ENCODE peak calls at places on chromosomes 3 and 15, in six cellular contexts. W, U, T, Z, K and I are unnamed samples.
A peak's percentile ranks its signal among the peaks of the same experiment; 100 is the strongest.

GRCh38 chr15:87365221-87365620 is 891.3 kb downstream of the NTRK3 start:
- DNase-seq in T (no peak), Z (no peak), K (peak; percentile 69), W (no peak), U (no peak), I (no peak)

GRCh38 chr3:148829926-148830325 is 2.3 kb downstream of the CPB1 start:
- DNase-seq in W (no peak), K (no peak), Z (no peak), U (no peak), T (no peak), I (no peak)

GRCh38 chr15:61441901-61442300 is 212.8 kb upstream of the RORA start:
- DNase-seq in U (no peak), T (no peak), Z (no peak), K (no peak), W (no peak), I (no peak)

GRCh38 chr15:90482124-90483011 is 47.4 kb upstream of the CRTC3 start:
- DNase-seq in W (peak; percentile 63), K (peak; percentile 66), U (peak; percentile 83), Z (no peak), T (peak; percentile 34), I (peak; percentile 39)

GRCh38 chr3:128782282-128783146 is 56.5 kb downstream of the RAB7A start:
- DNase-seq in T (no peak), U (no peak), K (no peak), W (no peak), Z (no peak), I (no peak)

GRCh38 chr3:172659246-172660002 is 51.4 kb downstream of the NCEH1 start:
- DNase-seq in K (no peak), U (no peak), T (peak; percentile 54), W (peak; percentile 19), Z (no peak), I (no peak)

GRCh38 chr3:169147246-169148008 is 516.1 kb downstream of the MECOM start:
- DNase-seq in K (peak; percentile 61), T (no peak), Z (peak; percentile 68), W (peak; percentile 76), U (peak; percentile 92), I (peak; percentile 50)

GRCh38 chr3:30293621-30294240 is 312.7 kb upstream of the TGFBR2 start:
- DNase-seq in K (no peak), T (no peak), U (no peak), Z (no peak), W (no peak), I (no peak)

GRCh38 chr15:52481915-52482314 is 46.8 kb downstream of the MYO5A start:
- DNase-seq in W (no peak), T (peak; percentile 13), K (peak; percentile 84), Z (no peak), U (no peak), I (no peak)

GRCh38 chr3:58062469-58062868 is 54.2 kb downstream of the FLNB start:
- DNase-seq in U (no peak), W (no peak), K (no peak), T (no peak), Z (no peak), I (no peak)

GRCh38 chr3:34108976-34109375 is 310.5 kb downstream of the PDCD6IP start:
- DNase-seq in Z (no peak), T (no peak), K (no peak), U (no peak), W (no peak), I (no peak)

GRCh38 chr3:127820221-127820870 is 2.0 kb downstream of the MGLL start:
- DNase-seq in U (peak; percentile 50), T (no peak), W (peak; percentile 90), Z (peak; percentile 80), K (peak; percentile 46), I (no peak)

GRCh38 chr3:43531835-43532234 is 90.0 kb downstream of the ANO10 start:
- DNase-seq in Z (no peak), W (no peak), T (no peak), K (peak; percentile 78), U (no peak), I (no peak)

GRCh38 chr3:190443257-190443656 is 6.4 kb downstream of the TMEM207 start:
- DNase-seq in K (peak; percentile 44), Z (no peak), U (no peak), T (no peak), W (peak; percentile 48), I (no peak)

GRCh38 chr3:129749692-129750091 is 143.2 kb upstream of the PLXND1 start:
- DNase-seq in U (no peak), W (no peak), Z (no peak), K (no peak), T (no peak), I (no peak)

GRCh38 chr3:187101184-187102072 is 37.9 kb downstream of the RPL39L start:
- DNase-seq in K (peak; percentile 71), W (peak; percentile 72), T (no peak), U (no peak), Z (peak; percentile 72), I (no peak)

GRCh38 chr15:81023483-81024264 is 23.0 kb downstream of the TLNRD1 start:
- DNase-seq in T (no peak), U (peak; percentile 53), Z (peak; percentile 82), K (peak; percentile 66), W (no peak), I (no peak)

GRCh38 chr3:126704494-126705214 is 614 bp downstream of the CHCHD6 start:
- DNase-seq in U (peak; percentile 72), W (no peak), T (no peak), K (no peak), Z (no peak), I (no peak)

GRCh38 chr3:126030455-126030854 is 53.5 kb downstream of the SLC41A3 start:
- DNase-seq in U (no peak), T (no peak), W (no peak), K (no peak), Z (no peak), I (no peak)

GRCh38 chr15:72231847-72232461 is 964 bp upstream of the PKM start:
- DNase-seq in Z (no peak), W (peak; percentile 61), U (peak; percentile 63), K (peak; percentile 82), T (no peak), I (no peak)

GRCh38 chr15:55993111-55993803 is at the start of gene NEDD4:
- DNase-seq in U (peak; percentile 92), W (peak; percentile 93), K (peak; percentile 86), T (peak; percentile 47), Z (peak; percentile 93), I (peak; percentile 79)

GRCh38 chr15:65305144-65305758 is 774 bp downstream of the RNU5B-1 start:
- DNase-seq in T (no peak), U (no peak), W (peak; percentile 14), K (no peak), Z (no peak), I (no peak)

GRCh38 chr3:42129014-42129953 is 38.1 kb downstream of the TRAK1 start:
- DNase-seq in K (peak; percentile 30), U (no peak), Z (no peak), W (peak; percentile 84), T (peak; percentile 37), I (no peak)

DNA sequence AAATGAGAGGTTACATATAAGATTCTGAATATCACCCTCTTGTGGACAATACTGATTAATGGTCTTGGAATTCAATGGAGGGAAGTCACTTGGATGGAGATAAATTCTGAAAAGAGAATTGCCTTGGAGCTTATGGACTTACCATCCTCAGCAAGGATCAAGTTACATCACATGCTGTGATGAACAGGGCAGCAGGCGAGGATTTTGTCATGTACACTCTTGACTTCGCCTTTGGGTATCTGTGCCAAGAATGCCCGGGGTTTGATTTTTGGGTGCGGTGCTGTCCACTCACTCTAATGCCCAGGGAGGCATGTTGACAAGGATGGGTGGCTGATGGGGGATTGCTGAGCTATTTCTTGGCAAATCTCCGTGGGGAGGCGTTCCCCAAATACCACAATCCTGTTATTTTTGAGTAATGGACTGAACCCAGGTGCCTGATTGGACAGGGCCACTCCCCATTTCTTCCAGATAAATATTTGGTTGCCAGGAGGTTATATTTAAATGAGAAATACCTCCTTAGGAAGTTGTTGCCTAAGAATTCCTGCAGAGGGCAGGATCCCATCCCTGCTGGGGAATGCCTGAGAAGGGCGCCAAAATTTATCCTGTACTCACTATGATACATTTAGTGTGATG is 96.3 kb downstream of the TPRG1 start:
- DNase-seq in W (peak; percentile 54), K (no peak), Z (no peak), T (peak; percentile 36), U (peak; percentile 51), I (no peak)
- TF ChIP-seq CTCF in W (peak; percentile 41), K (peak; percentile 9), Z (no peak), T (peak; percentile 47), U (peak; percentile 67), I (peak; percentile 36)

GRCh38 chr3:4685673-4686345 is 192.7 kb downstream of the ITPR1 start:
- DNase-seq in W (no peak), U (no peak), K (no peak), Z (no peak), T (no peak), I (no peak)

GRCh38 chr3:4687596-4687995 is 194.4 kb downstream of the ITPR1 start:
- DNase-seq in T (no peak), Z (no peak), K (no peak), W (no peak), U (no peak), I (no peak)

GRCh38 chr3:4688411-4688810 is 195.3 kb downstream of the ITPR1 start:
- DNase-seq in Z (no peak), T (no peak), U (no peak), K (no peak), W (no peak), I (no peak)

GRCh38 chr3:4686619-4687018 is 193.5 kb downstream of the ITPR1 start:
- DNase-seq in K (no peak), Z (no peak), U (no peak), T (no peak), W (no peak), I (no peak)

GRCh38 chr3:4687167-4687566 is 194.0 kb downstream of the ITPR1 start:
- DNase-seq in T (no peak), K (no peak), W (no peak), U (no peak), Z (no peak), I (no peak)
- TF ChIP-seq CTCF in T (no peak), K (no peak), W (no peak), U (no peak), Z (no peak), I (no peak)

GRCh38 chr3:63228677-63229076 is 49.4 kb upstream of the SYNPR start:
- DNase-seq in U (peak; percentile 73), T (peak; percentile 16), W (peak; percentile 61), K (peak; percentile 12), Z (no peak), I (peak; percentile 13)
- TF ChIP-seq CTCF in U (peak; percentile 86), T (peak; percentile 22), W (peak; percentile 34), K (peak; percentile 49), Z (peak; percentile 51), I (peak; percentile 80)

DNA sequence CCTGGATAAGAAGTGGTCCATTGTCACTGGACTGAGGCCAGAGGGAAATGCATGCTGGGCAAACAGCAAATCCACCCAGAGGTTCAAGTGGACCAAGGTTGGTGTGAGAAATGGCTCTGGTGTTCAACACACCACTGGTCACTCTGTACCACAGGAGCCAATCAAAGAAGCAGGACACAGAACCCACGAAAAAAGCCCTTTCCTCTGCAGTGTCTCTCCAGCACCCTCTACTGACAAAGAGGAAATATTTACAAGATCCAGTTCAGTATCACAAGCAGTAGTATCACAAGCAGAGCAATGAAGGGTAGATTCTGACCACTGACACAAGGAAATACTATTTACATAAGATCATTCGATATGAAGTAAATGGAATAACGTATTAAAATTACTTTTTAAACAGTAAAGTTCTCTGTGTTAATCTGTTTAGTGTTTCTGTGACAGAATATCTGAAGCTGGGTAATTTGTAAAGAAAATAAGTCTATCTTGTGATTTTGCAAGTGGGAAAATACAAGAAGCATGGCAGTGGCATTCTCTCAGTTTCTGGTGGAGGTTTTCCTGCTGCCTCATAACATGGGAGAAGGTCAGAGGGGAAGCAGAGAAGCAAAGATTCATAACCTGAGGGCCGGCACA is 390.7 kb downstream of the EFHB start:
- DNase-seq in U (peak; percentile 67), Z (no peak), K (no peak), T (peak; percentile 1), W (peak; percentile 5), I (no peak)
- TF ChIP-seq CTCF in U (peak; percentile 87), Z (peak; percentile 46), K (no peak), T (no peak), W (peak; percentile 51), I (peak; percentile 71)